ENCODE peak calls at places on chromosomes 2 and 18, in four cellular contexts. D, W, Y and C are unnamed samples.
A peak's percentile ranks its signal among the peaks of the same experiment; 100 is the strongest.

GRCh38 chr2:178910005-178910404 is 102.8 kb upstream of the TTN start:
- DNase-seq in D (peak; percentile 31), W (no peak), Y (no peak), C (no peak)

GRCh38 chr18:73679941-73680700 is 467.5 kb downstream of the FBXO15 start:
- DNase-seq in D (peak; percentile 37), W (no peak), Y (no peak), C (no peak)

GRCh38 chr2:150484461-150484931 is 3.0 kb downstream of the RND3 start:
- DNase-seq in D (peak; percentile 61), W (peak; percentile 57), Y (no peak), C (no peak)

GRCh38 chr18:62937065-62937464 is 221.7 kb downstream of the PHLPP1 start:
- DNase-seq in D (peak; percentile 40), W (peak; percentile 63), Y (no peak), C (no peak)

GRCh38 chr2:15242936-15243461 is 318.1 kb downstream of the NBAS start:
- DNase-seq in D (no peak), W (peak; percentile 21), Y (no peak), C (no peak)

GRCh38 chr2:217451634-217452033 is 551.2 kb downstream of the TNS1 start:
- DNase-seq in D (peak; percentile 43), W (peak; percentile 15), Y (no peak), C (no peak)

GRCh38 chr2:9230051-9230802 is 23.6 kb downstream of the ASAP2 start:
- DNase-seq in D (peak; percentile 87), W (peak; percentile 73), Y (peak; percentile 74), C (no peak)

GRCh38 chr2:239528146-239528545 is 127.3 kb upstream of the HDAC4 start:
- DNase-seq in D (no peak), W (no peak), Y (peak; percentile 30), C (no peak)

GRCh38 chr2:47033102-47033880 is 117.7 kb upstream of the MCFD2 start:
- DNase-seq in D (peak; percentile 34), W (peak; percentile 55), Y (no peak), C (no peak)

GRCh38 chr2:122692400-122693083 is 937.1 kb downstream of the TSN start:
- DNase-seq in D (no peak), W (no peak), Y (no peak), C (no peak)

GRCh38 chr2:218882866-218883366 is 2.3 kb downstream of the WNT10A start:
- DNase-seq in D (no peak), W (no peak), Y (peak; percentile 33), C (no peak)

GRCh38 chr2:25822190-25823117 is 55.8 kb downstream of the ASXL2 start:
- DNase-seq in D (no peak), W (peak; percentile 31), Y (no peak), C (peak; percentile 25)

GRCh38 chr2:96965781-96966514 is 20.4 kb downstream of the FAM178B start:
- DNase-seq in D (no peak), W (no peak), Y (no peak), C (no peak)

GRCh38 chr2:39996653-39997080 is 217.6 kb upstream of the THUMPD2 start:
- DNase-seq in D (peak; percentile 61), W (peak; percentile 80), Y (no peak), C (no peak)

GRCh38 chr2:175030380-175031271 is 25.4 kb upstream of the CHN1 start:
- DNase-seq in D (peak; percentile 49), W (peak; percentile 43), Y (peak; percentile 53), C (no peak)

GRCh38 chr18:45413180-45413836 is 202.0 kb upstream of the SLC14A2 start:
- DNase-seq in D (peak; percentile 33), W (peak; percentile 90), Y (no peak), C (no peak)

DNA sequence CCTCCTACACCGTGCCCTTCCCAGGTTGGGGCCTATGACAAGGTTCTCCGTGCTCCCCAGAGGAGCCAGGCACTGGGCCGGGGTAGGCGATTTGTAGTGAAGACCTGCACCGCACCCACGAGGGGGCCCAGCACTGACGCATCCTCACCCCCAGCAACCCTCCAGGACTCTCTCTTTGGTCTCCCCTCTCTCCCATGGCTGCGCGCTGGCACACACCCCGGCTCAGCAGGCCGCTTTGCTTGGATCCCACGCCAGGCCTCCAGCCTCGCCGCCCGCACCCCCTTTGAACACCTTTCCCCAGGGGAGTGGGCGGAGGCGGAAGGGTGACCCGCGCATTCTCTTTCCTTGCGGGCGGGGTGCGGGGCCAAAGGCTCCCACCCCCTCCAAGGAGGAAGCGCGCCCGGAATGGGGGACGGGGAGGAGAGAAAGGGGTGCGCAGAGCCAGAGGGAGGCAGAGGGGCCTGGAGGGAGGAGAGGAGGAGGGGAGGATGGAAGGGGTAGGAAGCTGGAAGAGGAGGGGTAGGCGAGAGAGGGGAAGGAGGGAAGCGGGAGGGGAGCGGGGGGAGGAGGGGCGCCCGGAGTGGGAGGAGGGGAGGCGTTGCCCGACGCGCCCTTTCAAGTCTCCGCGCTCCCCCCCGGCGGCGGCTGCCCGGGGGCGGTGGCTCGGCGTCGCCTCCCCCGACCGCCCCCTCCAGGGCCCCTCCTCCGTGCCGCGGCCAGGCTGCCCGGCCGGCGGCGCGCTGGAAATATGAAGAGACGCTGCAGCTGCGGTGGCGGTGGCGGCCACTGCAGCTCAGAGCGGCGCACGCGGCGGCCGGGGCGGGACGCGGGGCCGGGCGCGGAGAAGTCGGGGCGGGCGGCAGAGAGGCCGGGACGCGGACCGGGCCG is at the start of gene APCDD1:
- DNase-seq in D (peak; percentile 45), W (no peak), Y (peak; percentile 89), C (no peak)
- TF ChIP-seq CTCF in D (no peak), W (no peak), Y (no peak), C (no peak)

DNA sequence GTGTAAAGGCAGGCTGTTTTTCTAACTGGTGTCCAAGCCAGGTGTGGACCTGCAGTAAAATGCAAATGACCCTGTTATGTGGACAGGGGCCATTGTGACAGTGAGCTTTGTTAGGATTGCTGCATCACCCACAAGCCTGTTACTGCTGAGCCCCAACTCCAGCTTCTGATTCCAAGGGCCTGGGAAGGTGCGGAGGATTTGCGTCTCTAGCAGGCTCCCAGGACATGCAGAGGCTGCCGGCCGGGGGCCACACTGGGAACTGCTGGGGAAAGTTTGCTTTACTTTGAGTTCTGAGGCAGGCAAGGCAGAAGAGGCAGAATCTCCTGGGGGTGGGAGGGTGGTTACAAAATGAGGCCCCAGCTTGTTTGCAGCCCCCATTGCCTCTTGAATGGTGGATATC is 164.1 kb downstream of the GLI2 start:
- DNase-seq in D (no peak), W (no peak), Y (peak; percentile 27), C (no peak)
- TF ChIP-seq CTCF in D (no peak), W (no peak), Y (no peak), C (no peak)

GRCh38 chr2:232320038-232320790 is 58.3 kb upstream of the ALPP start:
- DNase-seq in D (no peak), W (no peak), Y (peak; percentile 11), C (no peak)

GRCh38 chr2:232321817-232322559 is 56.6 kb upstream of the ALPP start:
- DNase-seq in D (no peak), W (no peak), Y (peak; percentile 48), C (no peak)

GRCh38 chr2:232319117-232320037 is 59.2 kb upstream of the ALPP start:
- DNase-seq in D (no peak), W (no peak), Y (peak; percentile 46), C (no peak)

GRCh38 chr2:232322560-232323327 is 55.8 kb upstream of the ALPP start:
- DNase-seq in D (no peak), W (no peak), Y (peak; percentile 30), C (no peak)

GRCh38 chr2:232321156-232321816 is 57.3 kb upstream of the ALPP start:
- DNase-seq in D (no peak), W (no peak), Y (peak; percentile 44), C (no peak)
- TF ChIP-seq CTCF in D (no peak), W (no peak), Y (no peak), C (no peak)

GRCh38 chr18:48229445-48230052 is 179.6 kb downstream of the ZBTB7C start:
- DNase-seq in D (no peak), W (no peak), Y (no peak), C (no peak)
- TF ChIP-seq CTCF in D (no peak), W (no peak), Y (no peak), C (no peak)